ENCODE peak calls at places on chromosomes 1 and 21, in six cellular contexts. L is sigmoid colon, S is body of pancreas, C is stomach, T is GM12878, Y is IMR-90. V is an unnamed sample.

GRCh38 chr1:32924881-32925344 is 23.7 kb upstream of the TMEM54 start:
- DNase-seq in L (no peak), S (no peak), C (peak; percentile 44), T (no peak), Y (no peak), V (peak; percentile 83)

GRCh38 chr1:6966326-6966725 is 181.1 kb downstream of the CAMTA1 start:
- DNase-seq in L (no peak), S (no peak), C (no peak), T (no peak), Y (no peak), V (no peak)

GRCh38 chr1:36084502-36085115 is 715 bp downstream of the TEKT2 start:
- DNase-seq in L (no peak), S (peak; percentile 62), C (no peak), T (no peak), Y (no peak), V (peak; percentile 7)

GRCh38 chr1:61287014-61287413 is 204.7 kb downstream of the NFIA start:
- DNase-seq in L (no peak), S (no peak), C (no peak), T (no peak), Y (peak; percentile 59), V (no peak)

GRCh38 chr1:150753416-150753815 is 12.2 kb downstream of the CTSS start:
- DNase-seq in L (no peak), S (no peak), C (no peak), T (no peak), Y (no peak), V (peak; percentile 30)

GRCh38 chr1:44217809-44218410 is 4.6 kb downstream of the DMAP1 start:
- DNase-seq in L (peak; percentile 87), S (peak; percentile 93), C (peak; percentile 82), T (peak; percentile 7), Y (peak; percentile 62), V (peak; percentile 88)

GRCh38 chr1:219582310-219582709 is 30.6 kb downstream of the ZC3H11B start:
- DNase-seq in L (no peak), S (no peak), C (no peak), T (no peak), Y (peak; percentile 55), V (no peak)

GRCh38 chr1:101905298-101905794 is 91.4 kb downstream of the OLFM3 start:
- DNase-seq in L (no peak), S (no peak), C (no peak), T (no peak), Y (no peak), V (no peak)

GRCh38 chr1:151458936-151459330 is 361 bp downstream of the POGZ start:
- DNase-seq in L (peak; percentile 84), S (peak; percentile 74), C (peak; percentile 63), T (no peak), Y (peak; percentile 63), V (peak; percentile 71)

GRCh38 chr1:227318852-227319607 is 738 bp upstream of the CDC42BPA start:
- DNase-seq in L (peak; percentile 76), S (peak; percentile 50), C (peak; percentile 38), T (no peak), Y (peak; percentile 56), V (peak; percentile 43)

GRCh38 chr1:109812691-109813393 is 49.1 kb upstream of the EPS8L3 start:
- DNase-seq in L (no peak), S (no peak), C (no peak), T (no peak), Y (no peak), V (no peak)

GRCh38 chr1:11957891-11958290 is 22.4 kb upstream of the MFN2 start:
- DNase-seq in L (no peak), S (no peak), C (no peak), T (no peak), Y (no peak), V (no peak)

GRCh38 chr1:63148825-63149645 is 173.3 kb upstream of the FOXD3 start:
- DNase-seq in L (no peak), S (peak; percentile 59), C (peak; percentile 32), T (no peak), Y (peak; percentile 31), V (no peak)

GRCh38 chr1:215526147-215526845 is 40.8 kb upstream of the KCTD3 start:
- DNase-seq in L (no peak), S (no peak), C (no peak), T (peak; percentile 16), Y (peak; percentile 69), V (no peak)

GRCh38 chr1:214165850-214166374 is 115.0 kb upstream of the SMYD2 start:
- DNase-seq in L (no peak), S (no peak), C (no peak), T (no peak), Y (no peak), V (no peak)

GRCh38 chr1:117051224-117052064 is 8.7 kb upstream of the TTF2 start:
- DNase-seq in L (no peak), S (no peak), C (peak; percentile 56), T (peak; percentile 34), Y (no peak), V (peak; percentile 66)

GRCh38 chr1:8351693-8352470 is 34.0 kb downstream of the SLC45A1 start:
- DNase-seq in L (peak; percentile 79), S (peak; percentile 45), C (no peak), T (no peak), Y (no peak), V (no peak)

GRCh38 chr1:179591592-179592580 is at the start of gene TDRD5:
- DNase-seq in L (no peak), S (peak; percentile 67), C (peak; percentile 69), T (no peak), Y (no peak), V (peak; percentile 69)

GRCh38 chr1:227920426-227920825 is 27.3 kb downstream of the WNT9A start:
- DNase-seq in L (no peak), S (no peak), C (no peak), T (no peak), Y (no peak), V (no peak)

GRCh38 chr1:31183126-31183525 is 56.6 kb downstream of the NKAIN1 start:
- DNase-seq in L (no peak), S (no peak), C (no peak), T (no peak), Y (no peak), V (no peak)

GRCh38 chr21:32184485-32184884 is 94.4 kb downstream of the MIS18A start:
- DNase-seq in L (no peak), S (no peak), C (no peak), T (no peak), Y (no peak), V (no peak)

GRCh38 chr1:157288511-157288910 is 150.3 kb upstream of the ETV3 start:
- DNase-seq in L (no peak), S (no peak), C (no peak), T (no peak), Y (no peak), V (no peak)

GRCh38 chr1:245216356-245217110 is 61.7 kb downstream of the KIF26B start:
- DNase-seq in L (no peak), S (no peak), C (no peak), T (no peak), Y (no peak), V (no peak)

GRCh38 chr1:156119503-156120209 is 5.1 kb downstream of the LMNA start:
- DNase-seq in L (peak; percentile 86), S (peak; percentile 26), C (no peak), T (no peak), Y (peak; percentile 76), V (peak; percentile 69)

DNA sequence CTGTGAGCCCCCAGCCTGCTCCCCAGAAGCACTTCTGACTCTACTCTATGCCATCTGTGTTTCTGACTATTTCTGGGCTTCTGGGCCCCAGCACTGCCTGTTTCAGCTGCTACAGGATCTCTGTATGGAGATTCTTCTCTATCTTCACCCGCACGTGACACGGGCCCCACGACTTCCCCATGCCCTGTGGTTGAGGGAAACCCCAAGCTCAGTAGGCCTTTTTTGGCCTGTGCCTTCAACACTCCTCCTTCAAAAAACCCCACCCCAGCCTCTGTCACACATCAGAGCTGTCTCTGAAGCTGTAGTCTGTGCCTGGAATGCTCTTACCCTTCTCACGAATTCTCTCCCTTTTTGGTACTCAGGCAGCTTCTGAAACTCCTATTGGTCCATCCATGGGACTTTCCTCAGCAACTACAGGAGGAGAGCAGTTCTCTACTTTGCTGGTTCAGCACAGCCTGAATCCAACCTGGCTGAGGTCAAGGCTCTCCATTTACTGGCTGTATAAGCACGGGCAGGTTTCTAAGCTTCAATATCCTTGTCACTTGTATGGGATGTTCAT is 2.0 kb upstream of the NID1 start:
- DNase-seq in L (peak; percentile 94), S (peak; percentile 17), C (peak; percentile 43), T (peak; percentile 85), Y (no peak), V (peak; percentile 56)
- TF ChIP-seq POLR2A in L (no peak), S (no peak), C (no peak), T (no peak), Y (no peak), V (peak; percentile 17)

GRCh38 chr1:162632743-162633326 is 571 bp downstream of the DDR2 start:
- DNase-seq in L (peak; percentile 77), S (no peak), C (no peak), T (no peak), Y (peak; percentile 49), V (no peak)
- H3K4me1 ChIP-seq in L (peaks cover 72% of the 10 kb centered on the region), S (no peaks in the 10 kb centered on the region), C (peaks cover 41% of the 10 kb centered on the region), T (peaks cover 32% of the 10 kb centered on the region), Y (peaks cover 17% of the 10 kb centered on the region), V (peaks cover 20% of the 10 kb centered on the region)

GRCh38 chr1:19208710-19209438 is 1.2 kb downstream of the UBR4 start:
- DNase-seq in L (no peak), S (no peak), C (no peak), T (no peak), Y (peak; percentile 91), V (no peak)

GRCh38 chr1:19209439-19209989 is 552 bp downstream of the UBR4 start:
- DNase-seq in L (peak; percentile 71), S (peak; percentile 43), C (peak; percentile 41), T (no peak), Y (peak; percentile 61), V (peak; percentile 49)

GRCh38 chr1:19209990-19210771 is at the start of gene UBR4:
- DNase-seq in L (peak; percentile 98), S (peak; percentile 97), C (peak; percentile 97), T (peak; percentile 88), Y (peak; percentile 95), V (peak; percentile 97)

GRCh38 chr1:19212167-19212566 is 2.1 kb upstream of the UBR4 start:
- DNase-seq in L (no peak), S (no peak), C (no peak), T (no peak), Y (no peak), V (no peak)

DNA sequence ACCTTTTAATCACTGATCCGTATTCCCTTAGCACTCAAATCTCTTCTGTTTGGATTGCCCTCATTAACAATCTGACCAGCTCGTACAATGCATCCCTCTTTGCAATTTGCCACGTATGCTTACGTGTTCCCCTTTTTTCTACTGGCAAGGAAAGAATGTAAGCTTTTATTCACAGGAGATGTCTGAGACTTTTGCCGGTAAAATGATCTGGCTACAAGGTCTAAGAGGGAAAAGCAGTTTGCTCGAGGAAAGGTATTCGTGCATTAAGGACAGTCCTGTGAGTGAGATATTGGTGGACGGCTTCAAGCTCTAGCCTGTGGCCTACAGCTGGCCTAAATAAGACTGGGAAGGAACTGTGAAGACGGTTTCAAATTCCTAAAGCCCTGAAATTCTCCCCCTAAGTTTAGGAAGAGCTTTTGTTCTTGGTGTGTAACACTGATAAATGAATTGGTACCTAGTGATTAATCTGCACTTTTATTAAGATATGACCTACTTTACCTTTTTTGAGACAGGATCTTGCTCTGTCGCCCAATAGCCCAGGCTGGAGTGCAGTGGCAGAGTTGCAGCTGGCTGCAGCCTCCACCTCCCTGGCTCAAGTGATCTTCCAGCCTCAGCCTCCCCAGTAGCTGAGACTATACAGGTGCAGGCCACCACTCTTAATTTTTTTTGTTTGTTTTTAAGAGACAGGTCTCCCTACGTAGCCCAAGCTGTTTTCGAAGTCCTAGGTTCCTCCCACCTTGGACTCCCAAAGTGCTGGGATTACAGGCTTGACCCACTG is 895 bp upstream of the UBR4 start:
- DNase-seq in L (no peak), S (no peak), C (no peak), T (no peak), Y (peak; percentile 36), V (no peak)
- TF ChIP-seq POLR2A in L (no peak), S (no peak), C (no peak), T (no peak), Y (no peak), V (no peak)

GRCh38 chr1:93773049-93773838 is 91.6 kb upstream of the BCAR3 start:
- DNase-seq in L (no peak), S (no peak), C (no peak), T (no peak), Y (no peak), V (no peak)
- H3K4me1 ChIP-seq in L (peaks cover 12% of the 10 kb centered on the region), S (peaks cover 6% of the 10 kb centered on the region), C (peaks cover 5% of the 10 kb centered on the region), T (no peaks in the 10 kb centered on the region), Y (peaks cover 7% of the 10 kb centered on the region), V (no peaks in the 10 kb centered on the region)